ENCODE peak calls at places on chromosomes 13 and 19, in five cellular contexts. J is Kasumi-1; I is stimulated activated CD4-positive, alpha-beta T cell treated with anti-CD3 and anti-CD28 coated beads, Interleukin-1b, Interleukin-23, amount 100 ng/mL, for 1 hour; G is stomach; B is MV-4-11. V is an unnamed sample.

GRCh38 chr19:48441360-48442050 is 4.3 kb upstream of the GRWD1 start:
- DNase-seq in J (no peak), I (no peak), G (no peak), B (no peak), V (no peak)

GRCh38 chr19:50427997-50428425 is 4.7 kb upstream of the MYBPC2 start:
- DNase-seq in J (peak; percentile 31), I (no peak), G (peak; percentile 92), B (peak; percentile 97), V (peak; percentile 49)

GRCh38 chr13:33401238-33401637 is 115.7 kb upstream of the STARD13 start:
- DNase-seq in J (no peak), I (no peak), G (peak; percentile 31), B (no peak), V (no peak)

GRCh38 chr19:5824791-5825577 is 14.5 kb downstream of the FUT6 start:
- DNase-seq in J (no peak), I (no peak), G (no peak), B (no peak), V (no peak)

GRCh38 chr19:12521996-12522395 is 29.3 kb downstream of the ZNF564 start:
- DNase-seq in J (no peak), I (no peak), G (no peak), B (no peak), V (no peak)

GRCh38 chr13:76890036-76890435 is 3.8 kb upstream of the KCTD12 start:
- DNase-seq in J (no peak), I (no peak), G (no peak), B (no peak), V (no peak)

GRCh38 chr19:38304866-38305429 is 897 bp downstream of the C19orf33 start:
- DNase-seq in J (no peak), I (no peak), G (peak; percentile 93), B (no peak), V (no peak)

GRCh38 chr19:11425719-11426457 is 6.8 kb upstream of the RGL3 start:
- DNase-seq in J (no peak), I (no peak), G (no peak), B (no peak), V (no peak)

GRCh38 chr19:50434525-50434924 is 1.8 kb downstream of the MYBPC2 start:
- DNase-seq in J (no peak), I (no peak), G (no peak), B (no peak), V (no peak)

GRCh38 chr19:10126213-10126639 is 6.5 kb upstream of the EIF3G start:
- DNase-seq in J (peak; percentile 32), I (no peak), G (no peak), B (peak; percentile 100), V (no peak)